ENCODE peak calls at places on chromosome 9, in five cellular contexts. X is bronchial epithelial cell, C is testis, R is fibroblast of lung, S is GM06990. O is an unnamed sample.

GRCh38 chr9:72931437-72931836 is 21.4 kb downstream of the ALDH1A1 start:
- DNase-seq in R (no peak), S (no peak), C (no peak), X (no peak), O (no peak)

GRCh38 chr9:115517335-115518075 is 399.5 kb upstream of the TNC start:
- DNase-seq in X (no peak), R (peak; percentile 45), S (no peak), C (no peak), O (no peak)

GRCh38 chr9:123401879-123402513 is 46.0 kb downstream of the CRB2 start:
- DNase-seq in X (peak; percentile 32), C (peak; percentile 55), S (no peak), R (peak; percentile 61), O (peak; percentile 68)

GRCh38 chr9:134360897-134361296 is 34.6 kb downstream of the RXRA start:
- DNase-seq in X (no peak), C (peak; percentile 83), S (no peak), R (no peak), O (no peak)

GRCh38 chr9:111407813-111408212 is 76.4 kb downstream of the ECPAS start:
- DNase-seq in X (no peak), C (no peak), S (no peak), R (no peak), O (no peak)

GRCh38 chr9:89789922-89790510 is 185.2 kb downstream of the GADD45G start:
- DNase-seq in S (no peak), X (no peak), R (no peak), C (no peak), O (no peak)

GRCh38 chr9:79731483-79731882 is 159.7 kb downstream of the TLE4 start:
- DNase-seq in X (peak; percentile 59), R (no peak), C (no peak), S (peak; percentile 18), O (peak; percentile 31)

GRCh38 chr9:112367465-112367864 is 12.4 kb upstream of the HSDL2 start:
- DNase-seq in R (no peak), S (no peak), X (no peak), C (no peak), O (no peak)

GRCh38 chr9:108784998-108785397 is 70.8 kb downstream of the ACTL7B start:
- DNase-seq in R (no peak), X (peak; percentile 55), S (no peak), C (peak; percentile 21), O (no peak)

GRCh38 chr9:133959171-133959570 is 33.0 kb downstream of the VAV2 start:
- DNase-seq in X (no peak), S (no peak), R (no peak), C (no peak), O (no peak)

GRCh38 chr9:96417051-96417586 is 1.1 kb downstream of the ZNF367 start:
- DNase-seq in C (peak; percentile 93), R (peak; percentile 74), X (peak; percentile 50), S (peak; percentile 93), O (peak; percentile 91)

GRCh38 chr9:128059365-128059983 is 7.6 kb downstream of the NAIF1 start:
- DNase-seq in S (no peak), C (no peak), R (no peak), X (no peak), O (no peak)

GRCh38 chr9:137411260-137411659 is 11.7 kb downstream of the EXD3 start:
- DNase-seq in C (no peak), X (no peak), S (no peak), R (no peak), O (no peak)

GRCh38 chr9:107314763-107315162 is 31.7 kb downstream of the RAD23B start:
- DNase-seq in X (no peak), C (no peak), R (no peak), S (no peak), O (no peak)

DNA sequence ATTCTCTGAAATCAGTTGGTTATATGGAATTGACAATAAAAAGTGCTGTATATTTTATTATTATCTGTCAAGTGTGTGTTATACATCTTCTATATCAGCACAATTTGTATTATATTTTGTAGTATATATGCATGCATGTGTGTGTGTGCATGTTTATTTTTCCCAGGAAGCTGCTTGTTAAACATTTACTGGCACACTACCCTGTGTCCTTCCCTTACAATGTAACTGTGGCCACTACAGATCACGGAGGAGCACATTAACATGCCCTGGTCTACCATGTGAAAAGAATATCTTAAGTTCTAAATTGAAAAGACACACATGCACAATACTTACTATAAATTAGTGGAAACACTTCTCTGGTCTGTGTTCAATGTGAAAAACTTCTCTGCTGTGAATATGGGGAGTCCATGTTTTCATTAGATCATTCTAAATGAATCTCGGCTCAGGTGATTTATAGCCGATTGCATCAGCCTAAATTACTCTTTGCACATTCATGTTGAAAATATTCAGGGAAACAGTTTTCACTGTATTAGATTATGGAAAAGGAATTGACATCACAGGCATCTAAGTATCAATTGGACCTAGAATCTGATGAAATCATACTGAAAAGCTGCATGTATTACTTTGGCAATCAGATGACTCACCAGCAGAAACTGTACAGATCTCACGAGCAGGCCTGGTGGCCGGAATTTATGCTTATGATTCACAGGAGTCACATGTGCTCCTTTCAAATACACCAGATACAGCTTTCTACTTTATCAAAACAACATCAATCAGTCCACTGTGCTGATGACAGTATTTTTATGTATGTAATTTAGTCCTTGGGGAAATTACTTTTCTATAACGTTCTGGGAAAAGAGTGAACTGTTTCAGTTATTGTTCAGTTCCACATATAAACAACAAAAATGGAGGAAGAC is 39.4 kb downstream of the LURAP1L start:
- DNase-seq in C (peak; percentile 29), X (peak; percentile 100), R (peak; percentile 100), S (peak; percentile 25), O (peak; percentile 12)
- TF ChIP-seq CTCF in C (no peak), X (peak; percentile 27), R (peak; percentile 54), S (no peak), O (no peak)

GRCh38 chr9:15552641-15553527 is at the start of gene CCDC171:
- DNase-seq in C (peak; percentile 96), S (peak; percentile 95), X (peak; percentile 87), R (peak; percentile 95), O (peak; percentile 95)
- TF ChIP-seq CTCF in C (no peak), S (no peak), X (no peak), R (peak; percentile 2), O (no peak)

GRCh38 chr9:105118646-105119045 is 125.8 kb upstream of the SLC44A1 start:
- DNase-seq in S (no peak), X (no peak), C (no peak), R (no peak), O (no peak)
- TF ChIP-seq CTCF in S (no peak), X (no peak), C (no peak), R (no peak), O (no peak)

DNA sequence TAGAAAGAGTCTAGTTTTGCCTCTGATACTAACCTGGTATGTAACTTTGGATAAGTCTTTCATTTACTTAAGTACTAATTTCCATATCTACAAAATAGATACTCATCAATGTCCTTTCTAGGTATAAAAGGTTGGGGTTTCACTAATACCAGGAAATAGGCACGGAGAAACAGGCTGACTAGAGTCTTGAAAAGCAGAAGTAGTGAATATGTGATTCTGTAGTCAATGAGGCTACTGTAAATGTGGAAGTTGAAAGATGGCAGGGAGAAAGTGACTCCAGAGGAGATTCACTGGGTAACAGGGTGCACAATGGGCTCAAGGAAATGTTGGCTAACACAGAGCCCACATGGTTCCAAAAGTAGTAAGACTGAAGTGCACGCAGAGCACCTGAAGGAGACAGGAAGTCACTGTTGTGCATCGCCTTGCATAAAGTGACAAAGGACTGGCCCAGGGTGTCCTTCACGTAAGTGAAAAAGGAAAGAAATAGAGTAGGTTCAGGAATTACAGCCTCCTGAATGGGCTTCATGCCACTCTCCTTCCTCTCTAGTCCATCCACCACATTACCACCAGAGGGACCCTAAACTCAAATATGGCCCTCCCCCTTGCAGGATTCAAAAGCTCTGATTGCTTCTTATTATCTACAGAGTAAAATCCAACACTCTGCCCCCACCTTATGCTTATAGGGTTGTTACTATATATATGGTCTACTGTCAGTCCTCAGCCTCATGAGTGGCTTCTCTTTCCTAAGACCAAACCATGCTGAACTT is 288.0 kb upstream of the SMARCA2 start:
- DNase-seq in C (no peak), S (no peak), X (no peak), R (no peak), O (no peak)
- TF ChIP-seq CTCF in C (no peak), S (peak; percentile 51), X (no peak), R (no peak), O (peak; percentile 40)

DNA sequence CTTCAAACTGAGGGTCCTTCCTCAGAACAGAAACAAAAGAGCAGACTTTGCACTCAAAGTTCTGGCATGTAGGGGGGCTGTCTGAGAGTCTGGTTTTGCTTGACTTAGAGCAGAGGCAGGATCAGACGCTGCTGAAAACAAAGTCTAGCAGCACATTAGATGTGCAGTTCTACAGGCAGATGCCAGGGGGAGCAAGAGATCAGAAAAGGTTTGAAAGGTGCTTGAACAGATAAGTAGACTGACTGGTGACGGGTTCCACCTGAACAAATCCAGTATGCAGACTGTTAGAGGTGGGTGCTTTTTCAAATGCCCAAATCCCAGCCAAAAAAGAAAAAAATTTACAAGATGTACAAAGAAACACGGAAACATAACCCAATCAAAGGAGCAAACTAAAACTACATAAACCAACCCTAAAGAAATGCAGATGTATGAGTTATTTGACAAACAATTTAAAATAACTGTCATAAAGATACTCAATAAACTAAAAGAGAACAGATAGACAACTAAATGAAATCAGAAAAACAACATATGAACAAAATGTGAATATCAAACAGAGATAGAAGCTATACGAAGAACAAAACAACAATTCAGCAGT is 194.7 kb upstream of the FREM1 start:
- DNase-seq in R (peak; percentile 46), S (peak; percentile 2), C (peak; percentile 25), X (peak; percentile 46), O (peak; percentile 24)
- TF ChIP-seq CTCF in R (peak; percentile 92), S (peak; percentile 78), C (no peak), X (peak; percentile 81), O (peak; percentile 75)